ENCODE peak calls at places on chromosome 19, in six cellular contexts. H, M, J, B, G and X are unnamed samples.

GRCh38 chr19:7989071-7989575 is 16.3 kb downstream of the ELAVL1 start:
- DNase-seq in G (no peak), M (no peak), B (no peak), J (no peak), H (no peak), X (no peak)

GRCh38 chr19:23802290-23802689 is 43.6 kb upstream of the ZNF681 start:
- DNase-seq in H (no peak), B (no peak), G (no peak), J (no peak), M (no peak), X (no peak)

GRCh38 chr19:10006335-10006708 is 4.0 kb downstream of the COL5A3 start:
- DNase-seq in G (peak; percentile 64), B (no peak), H (no peak), M (no peak), J (no peak), X (no peak)

GRCh38 chr19:48900477-48901452 is 653 bp downstream of the NUCB1 start:
- DNase-seq in J (no peak), H (no peak), B (no peak), G (peak; percentile 68), M (no peak), X (peak; percentile 71)

GRCh38 chr19:8631425-8631819 is 989 bp downstream of the NFILZ start:
- DNase-seq in G (peak; percentile 70), M (no peak), B (no peak), J (peak; percentile 27), H (no peak), X (no peak)

GRCh38 chr19:43667524-43668405 is 2.2 kb downstream of the PLAUR start:
- DNase-seq in M (peak; percentile 17), G (peak; percentile 23), H (peak; percentile 15), B (no peak), J (peak; percentile 100), X (no peak)

GRCh38 chr19:48405850-48406249 is 12.4 kb downstream of the GRIN2D start:
- DNase-seq in M (no peak), B (no peak), G (no peak), J (no peak), H (no peak), X (peak; percentile 49)

GRCh38 chr19:33519416-33519815 is 2.2 kb downstream of the PEPD start:
- DNase-seq in M (no peak), B (no peak), H (no peak), G (no peak), J (no peak), X (no peak)

GRCh38 chr19:51702103-51702753 is 9.1 kb downstream of the SPACA6 start:
- DNase-seq in B (no peak), G (peak; percentile 78), J (peak; percentile 78), H (peak; percentile 70), M (peak; percentile 96), X (no peak)

GRCh38 chr19:15453091-15453498 is 3.3 kb upstream of the WIZ start:
- DNase-seq in H (no peak), G (peak; percentile 17), B (no peak), M (peak; percentile 46), J (no peak), X (no peak)
- TF ChIP-seq CTCF in H (no peak), G (peak; percentile 19), B (no peak), M (no peak), J (no peak), X (no peak)

DNA sequence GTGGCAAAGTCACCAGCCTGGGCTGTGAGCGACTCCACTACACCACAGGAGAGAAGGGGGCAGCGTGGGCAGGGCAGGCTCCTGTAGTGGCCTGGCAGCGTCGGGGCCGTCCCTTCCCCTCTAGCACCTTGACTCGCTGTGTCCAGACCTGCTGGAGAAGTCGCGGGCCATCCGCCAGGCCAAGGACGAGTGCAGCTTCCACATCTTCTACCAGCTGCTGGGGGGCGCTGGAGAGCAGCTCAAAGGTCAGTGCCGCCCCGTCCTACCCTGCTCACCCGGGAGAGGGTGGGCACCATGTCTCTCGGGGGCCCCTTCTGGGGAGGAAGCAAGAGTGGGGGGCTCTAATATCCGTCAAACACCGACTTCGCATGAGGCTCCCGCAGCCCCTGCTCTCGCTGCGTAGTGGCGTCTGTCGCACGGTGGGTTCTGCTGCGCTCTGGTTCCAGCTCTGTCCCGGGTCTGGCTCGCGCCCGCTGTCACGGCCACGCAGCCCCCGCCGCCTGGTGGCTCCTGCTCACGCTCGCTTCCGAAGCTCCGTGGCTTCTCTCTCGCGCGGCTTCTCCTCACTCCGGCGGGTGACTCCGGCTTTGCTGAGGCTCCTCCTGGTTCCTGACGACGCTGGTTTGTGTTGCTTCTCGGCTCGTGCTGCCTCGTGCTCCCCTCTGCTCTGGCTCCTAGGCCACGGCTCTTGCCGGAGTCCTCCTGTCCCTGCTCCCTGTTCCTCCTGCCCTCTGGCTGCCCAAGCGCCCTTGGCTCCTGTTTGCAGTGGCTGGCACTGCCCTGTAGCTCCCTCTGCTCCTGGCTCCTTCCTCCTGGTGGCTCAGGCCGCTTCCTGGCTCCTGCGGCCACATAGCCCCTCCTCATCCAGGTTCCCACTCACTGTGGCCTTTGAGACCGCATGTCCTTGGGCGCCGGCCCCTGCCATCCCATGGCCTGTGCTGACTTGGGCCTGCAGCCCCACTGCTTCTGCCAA is 27.2 kb downstream of the MYH14 start:
- DNase-seq in H (peak; percentile 40), M (peak; percentile 76), J (no peak), G (no peak), B (no peak), X (no peak)
- TF ChIP-seq CTCF in H (no peak), M (peak; percentile 61), J (no peak), G (no peak), B (no peak), X (peak; percentile 5)

GRCh38 chr19:55674459-55674840 is 576 bp upstream of the EPN1 start:
- DNase-seq in M (no peak), J (no peak), G (no peak), H (no peak), B (no peak), X (no peak)
- TF ChIP-seq CTCF in M (no peak), J (no peak), G (no peak), H (no peak), B (no peak), X (no peak)

GRCh38 chr19:42468273-42468796 is 25.6 kb upstream of the CXCL17 start:
- DNase-seq in J (peak; percentile 64), M (no peak), B (no peak), G (peak; percentile 59), H (peak; percentile 17), X (no peak)

GRCh38 chr19:42466521-42467436 is 24.0 kb upstream of the CXCL17 start:
- DNase-seq in M (no peak), J (no peak), G (peak; percentile 55), H (no peak), B (no peak), X (peak; percentile 30)

GRCh38 chr19:42469311-42470239 is 26.8 kb upstream of the CXCL17 start:
- DNase-seq in M (no peak), B (no peak), H (no peak), J (no peak), G (no peak), X (no peak)

GRCh38 chr19:42467437-42467760 is 24.7 kb upstream of the CXCL17 start:
- DNase-seq in G (no peak), J (peak; percentile 45), B (no peak), M (no peak), H (no peak), X (no peak)

DNA sequence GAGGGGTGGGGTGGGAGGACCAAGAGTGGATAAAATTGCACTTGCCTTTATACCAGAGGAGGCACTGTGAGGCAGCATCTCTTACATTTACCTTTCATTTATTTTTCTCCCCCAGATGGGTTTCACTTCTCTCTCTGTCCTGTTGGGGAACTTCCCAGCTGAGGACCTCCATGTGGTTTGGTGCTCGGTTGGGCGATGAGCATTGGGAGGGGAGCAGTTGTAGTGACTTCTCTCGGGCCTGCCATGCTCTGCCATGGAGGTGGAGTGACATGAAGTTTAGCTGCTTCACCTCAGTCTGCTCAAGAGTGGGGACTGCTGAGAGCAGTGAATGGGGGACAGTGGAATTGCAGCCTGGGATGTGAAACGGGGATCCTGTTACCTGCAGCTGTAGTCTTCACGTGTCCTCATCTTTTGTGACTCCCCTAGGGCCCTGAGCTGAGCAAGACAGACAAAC is 23.1 kb upstream of the CXCL17 start:
- DNase-seq in B (no peak), J (no peak), M (no peak), H (no peak), G (no peak), X (peak; percentile 79)
- TF ChIP-seq CTCF in B (no peak), J (no peak), M (no peak), H (no peak), G (no peak), X (peak; percentile 58)

DNA sequence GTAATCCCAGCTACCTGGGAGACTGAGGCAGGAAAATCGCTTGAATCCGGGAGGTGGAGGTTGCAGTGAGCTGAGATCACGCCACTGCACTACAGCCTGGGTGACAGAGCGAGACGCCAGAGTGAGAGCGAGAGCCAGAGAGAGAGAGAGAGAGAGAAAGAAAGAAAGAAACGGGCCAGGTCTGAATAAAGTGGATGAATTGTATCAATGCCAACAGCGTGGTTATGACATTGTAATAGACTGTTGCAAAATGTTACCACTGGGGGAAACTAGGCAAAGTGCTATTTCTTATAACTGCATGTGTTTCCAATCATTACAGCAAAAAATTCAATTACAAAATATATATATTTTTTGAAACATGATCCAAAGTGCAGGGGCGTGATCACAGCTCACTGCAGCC is 11.8 kb upstream of the BTBD2 start:
- DNase-seq in M (no peak), J (no peak), H (no peak), B (no peak), G (peak; percentile 87), X (no peak)
- TF ChIP-seq CTCF in M (no peak), J (no peak), H (no peak), B (no peak), G (peak; percentile 9), X (no peak)